ENCODE peak calls at places on chromosomes 7 and 10, in ten cellular contexts. D, K, H, F, X, M, P, B, V and Q are unnamed samples.

GRCh38 chr10:34996843-34997242 is 93.3 kb downstream of the CUL2 start:
- DNase-seq in D (no peak), K (no peak), H (no peak), F (no peak), X (no peak), M (no peak), P (no peak), B (peak), V (peak), Q (no peak)

GRCh38 chr7:145169908-145170307 is 334.1 kb upstream of the TPK1 start:
- DNase-seq in D (no peak), K (no peak), H (no peak), F (no peak), X (no peak), M (peak), P (no peak), B (peak), V (no peak), Q (no peak)

GRCh38 chr10:72834183-72834825 is 59.2 kb upstream of the OIT3 start:
- DNase-seq in D (peak), K (peak), H (peak), F (peak), X (peak), M (peak), P (no peak), B (peak), V (no peak), Q (peak)

GRCh38 chr7:20624666-20625385 is 9.4 kb downstream of the ABCB5 start:
- DNase-seq in D (no peak), K (peak), H (no peak), F (no peak), X (no peak), M (peak), P (no peak), B (no peak), V (no peak), Q (no peak)

GRCh38 chr7:115274-115911 is 77.0 kb upstream of the FAM20C start:
- DNase-seq in D (no peak), K (no peak), H (no peak), F (no peak), X (no peak), M (no peak), P (no peak), B (peak), V (no peak), Q (no peak)

GRCh38 chr10:89029785-89030437 is 39.3 kb downstream of the FAS start:
- DNase-seq in D (peak), K (peak), H (peak), F (peak), X (peak), M (peak), P (peak), B (peak), V (peak), Q (peak)

GRCh38 chr10:132292972-132293415 is 14.8 kb downstream of the STK32C start:
- DNase-seq in D (no peak), K (no peak), H (no peak), F (no peak), X (no peak), M (no peak), P (peak), B (no peak), V (peak), Q (no peak)

GRCh38 chr7:106317971-106318370 is 33.2 kb upstream of the NAMPT start:
- DNase-seq in D (no peak), K (no peak), H (no peak), F (no peak), X (no peak), M (no peak), P (no peak), B (peak), V (no peak), Q (no peak)

GRCh38 chr7:150432915-150433892 is 17.2 kb upstream of the GIMAP8 start:
- DNase-seq in D (no peak), K (no peak), H (no peak), F (peak), X (no peak), M (no peak), P (no peak), B (no peak), V (no peak), Q (no peak)

GRCh38 chr7:37353949-37354660 is 94.6 kb downstream of the ELMO1 start:
- DNase-seq in D (no peak), K (no peak), H (no peak), F (no peak), X (no peak), M (no peak), P (no peak), B (no peak), V (no peak), Q (no peak)

GRCh38 chr10:79176052-79176501 is 107.3 kb downstream of the ZMIZ1 start:
- DNase-seq in D (no peak), K (no peak), H (no peak), F (no peak), X (no peak), M (no peak), P (no peak), B (no peak), V (no peak), Q (no peak)

GRCh38 chr10:74051729-74052342 is 53.9 kb downstream of the VCL start:
- DNase-seq in D (peak), K (peak), H (peak), F (no peak), X (no peak), M (peak), P (no peak), B (no peak), V (no peak), Q (no peak)

GRCh38 chr7:1466524-1467271 is 7.4 kb upstream of the MICALL2 start:
- DNase-seq in D (peak), K (peak), H (peak), F (peak), X (peak), M (peak), P (peak), B (peak), V (peak), Q (peak)

GRCh38 chr10:32190890-32191491 is 134.8 kb upstream of the KIF5B start:
- DNase-seq in D (peak), K (no peak), H (no peak), F (no peak), X (no peak), M (peak), P (no peak), B (peak), V (no peak), Q (no peak)
- TF ChIP-seq CTCF in D (peak), K (peak), H (peak), F (peak), X (peak), M (peak), P (peak), B (peak), V (peak), Q (peak)

GRCh38 chr10:48778193-48778857 is 93.7 kb downstream of the WDFY4 start:
- DNase-seq in D (no peak), K (no peak), H (no peak), F (no peak), X (no peak), M (no peak), P (no peak), B (no peak), V (no peak), Q (no peak)
- TF ChIP-seq CTCF in D (no peak), K (no peak), H (no peak), F (no peak), X (no peak), M (no peak), P (no peak), B (no peak), V (no peak), Q (no peak)

GRCh38 chr7:88668591-88668990 is 90.9 kb upstream of the ZNF804B start:
- DNase-seq in D (no peak), K (no peak), H (no peak), F (no peak), X (no peak), M (peak), P (no peak), B (no peak), V (no peak), Q (no peak)

GRCh38 chr7:88664630-88665233 is 94.8 kb upstream of the ZNF804B start:
- DNase-seq in D (no peak), K (no peak), H (no peak), F (no peak), X (no peak), M (peak), P (no peak), B (peak), V (no peak), Q (no peak)

GRCh38 chr7:88669913-88670312 is 89.6 kb upstream of the ZNF804B start:
- DNase-seq in D (no peak), K (no peak), H (no peak), F (no peak), X (no peak), M (no peak), P (no peak), B (no peak), V (no peak), Q (no peak)

GRCh38 chr7:88661921-88662320 is 97.6 kb upstream of the ZNF804B start:
- DNase-seq in D (no peak), K (no peak), H (no peak), F (no peak), X (no peak), M (no peak), P (no peak), B (no peak), V (no peak), Q (no peak)

DNA sequence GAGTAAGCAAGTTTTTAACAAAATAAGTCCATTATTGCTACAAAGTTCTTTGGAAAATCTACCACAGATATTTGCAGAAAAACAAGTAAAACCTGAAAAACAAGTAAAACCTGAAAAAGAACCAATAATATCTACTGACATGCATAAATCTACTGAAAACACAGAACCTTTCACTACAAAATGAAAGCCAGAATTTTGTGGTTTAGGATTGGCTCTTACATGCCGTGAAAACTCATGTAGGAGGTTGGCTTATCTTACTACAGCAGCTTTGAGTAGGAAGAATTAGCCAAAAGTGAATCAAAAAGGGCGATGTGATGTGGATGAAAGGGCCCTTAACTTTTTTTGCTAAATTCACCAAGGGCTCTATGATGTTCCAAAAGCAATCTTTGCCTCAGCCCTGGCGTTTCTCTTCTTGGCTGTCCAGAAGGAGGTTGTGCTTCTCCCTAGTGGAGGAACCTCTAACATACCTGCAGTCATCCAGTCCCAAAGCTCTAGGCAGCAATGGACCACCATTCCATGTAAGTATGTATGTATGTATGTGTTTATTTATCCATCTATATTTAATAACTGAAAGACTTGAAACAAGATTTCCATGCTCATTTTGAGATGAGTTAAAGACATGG is 93.5 kb upstream of the ZNF804B start:
- DNase-seq in D (no peak), K (no peak), H (peak), F (no peak), X (no peak), M (peak), P (no peak), B (no peak), V (no peak), Q (no peak)
- TF ChIP-seq CTCF in D (no peak), K (no peak), H (no peak), F (no peak), X (no peak), M (no peak), P (no peak), B (no peak), V (no peak), Q (no peak)

DNA sequence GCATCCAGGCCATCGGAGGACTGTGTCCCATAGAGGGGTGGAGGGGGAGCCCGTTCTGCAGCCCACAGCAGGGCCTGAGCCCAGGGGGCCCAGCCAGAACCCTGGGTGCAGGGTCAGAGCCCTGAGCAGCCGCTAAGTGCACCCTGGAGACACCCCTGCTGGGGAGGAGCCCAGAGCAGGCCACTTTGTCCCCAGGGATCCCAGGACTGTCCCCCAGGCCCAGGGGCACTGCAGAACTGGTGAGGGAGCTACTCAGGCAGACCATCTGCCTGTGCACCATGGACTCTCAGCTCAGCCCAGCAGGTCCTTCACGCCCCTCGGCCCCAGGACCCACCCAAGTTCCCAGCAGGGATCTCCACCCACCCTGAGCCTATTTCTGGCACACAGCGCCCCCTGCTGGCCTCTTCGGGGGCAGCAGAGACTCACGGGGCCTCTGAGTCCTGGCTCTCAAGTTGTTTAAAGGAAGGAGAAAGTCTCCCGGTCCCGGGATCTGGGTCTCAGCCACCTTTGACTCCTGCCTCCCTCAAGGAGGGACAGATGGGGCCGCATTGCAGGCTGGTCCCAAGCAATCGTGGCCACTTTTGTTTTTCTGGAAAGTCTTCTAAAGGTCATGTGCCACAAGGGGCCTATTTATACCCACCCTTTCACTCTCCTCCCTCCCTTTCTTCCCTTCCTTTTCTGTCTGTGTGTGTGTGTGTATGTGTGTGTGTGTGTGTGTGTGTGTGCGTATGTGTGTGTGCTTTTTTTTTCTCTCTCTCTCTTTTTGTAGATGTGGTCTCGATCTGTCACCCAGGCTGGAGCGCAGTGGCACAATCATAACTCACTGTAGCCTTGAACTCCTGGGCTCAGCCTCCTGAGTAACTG is 90.3 kb downstream of the MYL10 start:
- DNase-seq in D (peak), K (peak), H (peak), F (peak), X (peak), M (peak), P (peak), B (peak), V (peak), Q (peak)
- TF ChIP-seq CTCF in D (peak), K (peak), H (peak), F (peak), X (peak), M (peak), P (peak), B (peak), V (peak), Q (peak)

GRCh38 chr7:12573885-12574284 is 3.4 kb downstream of the SCIN start:
- DNase-seq in D (no peak), K (no peak), H (no peak), F (no peak), X (no peak), M (no peak), P (no peak), B (no peak), V (no peak), Q (no peak)
- TF ChIP-seq CTCF in D (no peak), K (no peak), H (no peak), F (no peak), X (no peak), M (no peak), P (no peak), B (no peak), V (no peak), Q (no peak)

DNA sequence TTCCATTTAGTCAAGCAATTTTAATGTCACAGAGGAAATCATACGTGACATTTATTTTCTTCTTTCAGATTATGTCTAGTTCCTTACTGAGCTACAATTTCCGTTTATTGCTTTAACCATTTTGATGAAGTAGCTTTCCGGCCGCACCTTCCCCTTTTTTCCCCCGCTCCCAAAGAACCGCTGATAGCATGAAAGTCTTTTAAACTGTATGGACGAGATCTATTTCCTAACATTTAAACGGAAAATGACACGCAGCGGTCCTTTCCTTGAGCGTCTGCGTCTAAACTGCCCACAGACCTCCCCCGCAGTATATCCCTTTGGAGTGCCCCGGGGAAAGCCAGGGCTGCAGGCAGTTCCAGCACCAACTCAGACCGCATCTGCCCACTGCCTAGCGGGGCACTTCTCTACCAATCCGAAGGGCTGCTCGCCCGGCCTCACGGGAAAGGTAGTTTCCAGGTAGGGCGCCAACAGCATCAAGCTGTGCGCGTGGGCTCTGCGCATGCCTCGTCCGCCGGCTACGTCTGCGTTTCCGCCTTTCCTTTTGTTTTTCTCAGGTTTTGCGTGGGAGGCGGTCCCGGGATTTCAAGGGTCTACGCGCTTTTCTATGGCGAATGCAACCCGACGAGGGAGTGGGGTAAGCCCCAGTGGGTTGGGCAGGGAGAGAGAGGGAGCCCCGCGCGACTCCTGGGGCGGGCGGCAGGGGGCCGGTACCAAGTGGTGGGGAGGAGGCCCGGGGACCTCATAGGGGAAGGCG is at the start of gene ZNF33A:
- DNase-seq in D (peak), K (peak), H (peak), F (peak), X (peak), M (peak), P (peak), B (peak), V (peak), Q (peak)
- TF ChIP-seq CTCF in D (no peak), K (no peak), H (no peak), F (no peak), X (no peak), M (no peak), P (no peak), B (peak), V (no peak), Q (peak)

GRCh38 chr7:128948312-128948973 is 10.7 kb downstream of the IRF5 start:
- DNase-seq in D (no peak), K (no peak), H (no peak), F (no peak), X (no peak), M (no peak), P (no peak), B (peak), V (no peak), Q (no peak)

GRCh38 chr7:128945668-128946366 is 8.1 kb downstream of the IRF5 start:
- DNase-seq in D (no peak), K (no peak), H (no peak), F (no peak), X (no peak), M (no peak), P (no peak), B (no peak), V (no peak), Q (no peak)

GRCh38 chr7:128948976-128949760 is 11.4 kb downstream of the IRF5 start:
- DNase-seq in D (no peak), K (no peak), H (no peak), F (no peak), X (no peak), M (no peak), P (no peak), B (no peak), V (no peak), Q (no peak)

GRCh38 chr7:128947854-128948253 is 10.1 kb downstream of the IRF5 start:
- DNase-seq in D (no peak), K (no peak), H (no peak), F (no peak), X (no peak), M (no peak), P (no peak), B (peak), V (no peak), Q (no peak)

DNA sequence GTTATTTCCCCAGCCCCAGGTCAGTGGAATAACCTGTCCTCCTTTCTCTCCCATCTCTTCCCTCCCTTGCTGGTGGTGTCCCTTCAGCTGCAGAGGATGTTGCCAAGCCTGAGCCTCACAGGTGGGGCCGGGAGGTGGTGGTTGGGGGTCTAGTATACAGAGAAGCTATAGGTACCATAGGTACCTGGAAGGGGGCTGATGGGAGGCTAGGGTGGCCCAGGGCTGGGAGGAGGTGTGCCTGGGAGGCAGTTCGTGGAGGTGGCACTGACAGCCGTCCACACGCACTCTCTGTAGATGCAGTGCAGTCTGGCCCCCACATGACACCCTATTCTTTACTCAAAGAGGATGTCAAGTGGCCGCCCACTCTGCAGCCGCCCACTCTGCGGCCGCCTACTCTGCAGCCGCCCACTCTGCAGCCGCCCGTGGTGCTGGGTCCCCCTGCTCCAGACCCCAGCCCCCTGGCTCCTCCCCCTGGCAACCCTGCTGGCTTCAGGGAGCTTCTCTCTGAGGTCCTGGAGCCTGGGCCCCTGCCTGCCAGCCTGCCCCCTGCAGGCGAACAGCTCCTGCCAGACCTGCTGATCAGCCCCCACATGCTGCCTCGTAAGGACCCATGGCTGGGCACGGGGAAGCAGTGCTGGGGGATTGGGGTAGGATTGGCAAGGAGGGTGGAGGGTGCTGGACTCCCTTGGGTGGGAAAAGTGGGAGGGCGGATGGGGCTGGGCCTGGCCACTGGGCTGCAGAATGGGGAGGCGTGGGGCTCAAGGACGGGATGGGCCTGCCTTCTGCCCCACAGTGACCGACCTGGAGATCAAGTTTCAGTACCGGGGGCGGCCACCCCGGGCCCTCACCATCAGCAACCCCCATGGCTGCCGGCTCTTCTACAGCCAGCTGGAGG is 9.5 kb downstream of the IRF5 start:
- DNase-seq in D (no peak), K (no peak), H (no peak), F (no peak), X (no peak), M (peak), P (peak), B (no peak), V (no peak), Q (no peak)
- TF ChIP-seq CTCF in D (peak), K (peak), H (no peak), F (no peak), X (peak), M (peak), P (no peak), B (peak), V (no peak), Q (no peak)